ENCODE peak calls at places on chromosomes 4 and X, in ten cellular contexts. One of them, this sample, is unnamed.

GRCh38 chrX:132467029-132467428 is 21.8 kb downstream of the MBNL3 start:
- DNase-seq in breast epithelium: no peak
- DNase-seq in stomach: no peak
- DNase-seq in upper lobe of left lung: no peak
- DNase-seq in endothelial cell of umbilical vein: no peak
- DNase-seq in HCT116: no peak
- DNase-seq in GM23338: no peak
- DNase-seq in HepG2: no peak
- DNase-seq in transverse colon: no peak
- DNase-seq in suprapubic skin: no peak
- DNase-seq in this sample: no peak

GRCh38 chr4:113050361-113050760 is 908 bp downstream of the ANK2 start:
- DNase-seq in breast epithelium: no peak
- DNase-seq in stomach: no peak
- DNase-seq in upper lobe of left lung: no peak
- DNase-seq in endothelial cell of umbilical vein: no peak
- DNase-seq in HCT116: no peak
- DNase-seq in GM23338: peak
- DNase-seq in HepG2: no peak
- DNase-seq in transverse colon: no peak
- DNase-seq in suprapubic skin: no peak
- DNase-seq in this sample: no peak

GRCh38 chr4:183823394-183823793 is 81.7 kb upstream of the STOX2 start:
- DNase-seq in breast epithelium: no peak
- DNase-seq in stomach: no peak
- DNase-seq in upper lobe of left lung: no peak
- DNase-seq in endothelial cell of umbilical vein: no peak
- DNase-seq in HCT116: no peak
- DNase-seq in GM23338: no peak
- DNase-seq in HepG2: no peak
- DNase-seq in transverse colon: peak
- DNase-seq in suprapubic skin: no peak
- DNase-seq in this sample: no peak

GRCh38 chr4:30535255-30535654 is 184.9 kb upstream of the PCDH7 start:
- DNase-seq in breast epithelium: no peak
- DNase-seq in stomach: no peak
- DNase-seq in upper lobe of left lung: no peak
- DNase-seq in endothelial cell of umbilical vein: no peak
- DNase-seq in HCT116: no peak
- DNase-seq in GM23338: no peak
- DNase-seq in HepG2: no peak
- DNase-seq in transverse colon: no peak
- DNase-seq in suprapubic skin: no peak
- DNase-seq in this sample: no peak

GRCh38 chrX:24858004-24858746 is 157.6 kb downstream of the ARX start:
- DNase-seq in breast epithelium: no peak
- DNase-seq in stomach: no peak
- DNase-seq in upper lobe of left lung: no peak
- DNase-seq in endothelial cell of umbilical vein: no peak
- DNase-seq in HCT116: no peak
- DNase-seq in GM23338: no peak
- DNase-seq in HepG2: no peak
- DNase-seq in transverse colon: no peak
- DNase-seq in suprapubic skin: no peak
- DNase-seq in this sample: no peak

GRCh38 chr4:147617841-147618421 is 734 bp downstream of the TMEM184C start:
- DNase-seq in breast epithelium: no peak
- DNase-seq in stomach: no peak
- DNase-seq in upper lobe of left lung: no peak
- DNase-seq in endothelial cell of umbilical vein: no peak
- DNase-seq in HCT116: no peak
- DNase-seq in GM23338: no peak
- DNase-seq in HepG2: no peak
- DNase-seq in transverse colon: no peak
- DNase-seq in suprapubic skin: no peak
- DNase-seq in this sample: no peak

GRCh38 chr4:142845293-142846070 is 619 bp downstream of the INPP4B start:
- DNase-seq in breast epithelium: no peak
- DNase-seq in stomach: peak
- DNase-seq in upper lobe of left lung: peak
- DNase-seq in endothelial cell of umbilical vein: peak
- DNase-seq in HCT116: no peak
- DNase-seq in GM23338: peak
- DNase-seq in HepG2: no peak
- DNase-seq in transverse colon: peak
- DNase-seq in suprapubic skin: no peak
- DNase-seq in this sample: peak

GRCh38 chrX:69015156-69015555 is 150.1 kb downstream of the PJA1 start:
- DNase-seq in breast epithelium: no peak
- DNase-seq in stomach: no peak
- DNase-seq in upper lobe of left lung: no peak
- DNase-seq in endothelial cell of umbilical vein: no peak
- DNase-seq in HCT116: no peak
- DNase-seq in GM23338: no peak
- DNase-seq in HepG2: no peak
- DNase-seq in transverse colon: no peak
- DNase-seq in suprapubic skin: no peak
- DNase-seq in this sample: peak

GRCh38 chrX:104647084-104647483 is 81.1 kb downstream of the IL1RAPL2 start:
- DNase-seq in breast epithelium: no peak
- DNase-seq in stomach: no peak
- DNase-seq in upper lobe of left lung: peak
- DNase-seq in endothelial cell of umbilical vein: no peak
- DNase-seq in HCT116: no peak
- DNase-seq in GM23338: no peak
- DNase-seq in HepG2: no peak
- DNase-seq in transverse colon: no peak
- DNase-seq in suprapubic skin: no peak
- DNase-seq in this sample: no peak
- TF ChIP-seq POLR2AphosphoS5 in breast epithelium: no peak
- TF ChIP-seq POLR2AphosphoS5 in stomach: no peak
- TF ChIP-seq POLR2AphosphoS5 in upper lobe of left lung: no peak
- TF ChIP-seq POLR2AphosphoS5 in endothelial cell of umbilical vein: no peak
- TF ChIP-seq POLR2AphosphoS5 in HCT116: no peak
- TF ChIP-seq POLR2AphosphoS5 in GM23338: no peak
- TF ChIP-seq POLR2AphosphoS5 in HepG2: no peak
- TF ChIP-seq POLR2AphosphoS5 in transverse colon: no peak
- TF ChIP-seq POLR2AphosphoS5 in suprapubic skin: no peak
- TF ChIP-seq POLR2AphosphoS5 in this sample: no peak

DNA sequence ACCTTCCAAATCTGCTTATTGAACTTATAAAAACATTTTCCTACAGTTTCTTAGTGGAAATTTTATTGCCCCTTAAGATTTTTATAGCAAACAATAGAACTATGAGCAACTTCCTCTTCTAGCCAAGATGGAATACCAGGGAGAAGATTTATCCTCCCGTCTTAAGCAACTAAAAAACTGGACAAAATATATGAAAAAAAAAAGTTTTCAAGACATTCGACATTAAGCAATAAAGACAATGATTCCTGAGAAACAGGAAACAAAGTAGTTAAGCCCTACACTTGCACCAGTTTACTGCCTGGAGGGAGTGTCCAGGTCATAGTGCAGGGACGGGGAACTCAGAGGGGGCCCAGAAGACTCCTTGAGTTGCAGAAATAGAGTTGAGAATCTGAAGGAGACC is 516.1 kb upstream of the DIPK2B start:
- DNase-seq in breast epithelium: no peak
- DNase-seq in stomach: no peak
- DNase-seq in upper lobe of left lung: no peak
- DNase-seq in endothelial cell of umbilical vein: peak
- DNase-seq in HCT116: no peak
- DNase-seq in GM23338: no peak
- DNase-seq in HepG2: no peak
- DNase-seq in transverse colon: peak
- DNase-seq in suprapubic skin: no peak
- DNase-seq in this sample: no peak
- H3K27ac ChIP-seq in breast epithelium: no peak
- H3K27ac ChIP-seq in stomach: no peak
- H3K27ac ChIP-seq in upper lobe of left lung: no peak
- H3K27ac ChIP-seq in endothelial cell of umbilical vein: peak
- H3K27ac ChIP-seq in HCT116: peak
- H3K27ac ChIP-seq in GM23338: no peak
- H3K27ac ChIP-seq in HepG2: no peak
- H3K27ac ChIP-seq in transverse colon: no peak
- H3K27ac ChIP-seq in suprapubic skin: no peak
- H3K27ac ChIP-seq in this sample: no peak

GRCh38 chr4:14834382-14834781 is 167.9 kb upstream of the CPEB2 start:
- DNase-seq in breast epithelium: no peak
- DNase-seq in stomach: no peak
- DNase-seq in upper lobe of left lung: no peak
- DNase-seq in endothelial cell of umbilical vein: no peak
- DNase-seq in HCT116: no peak
- DNase-seq in GM23338: no peak
- DNase-seq in HepG2: no peak
- DNase-seq in transverse colon: no peak
- DNase-seq in suprapubic skin: no peak
- DNase-seq in this sample: no peak

GRCh38 chr4:14835708-14836107 is 166.6 kb upstream of the CPEB2 start:
- DNase-seq in breast epithelium: no peak
- DNase-seq in stomach: no peak
- DNase-seq in upper lobe of left lung: no peak
- DNase-seq in endothelial cell of umbilical vein: no peak
- DNase-seq in HCT116: no peak
- DNase-seq in GM23338: no peak
- DNase-seq in HepG2: no peak
- DNase-seq in transverse colon: no peak
- DNase-seq in suprapubic skin: no peak
- DNase-seq in this sample: no peak

GRCh38 chr4:14835288-14835687 is 167.0 kb upstream of the CPEB2 start:
- DNase-seq in breast epithelium: no peak
- DNase-seq in stomach: no peak
- DNase-seq in upper lobe of left lung: no peak
- DNase-seq in endothelial cell of umbilical vein: no peak
- DNase-seq in HCT116: no peak
- DNase-seq in GM23338: no peak
- DNase-seq in HepG2: no peak
- DNase-seq in transverse colon: no peak
- DNase-seq in suprapubic skin: no peak
- DNase-seq in this sample: no peak

GRCh38 chr4:14841801-14842748 is 160.2 kb upstream of the CPEB2 start:
- DNase-seq in breast epithelium: no peak
- DNase-seq in stomach: peak
- DNase-seq in upper lobe of left lung: peak
- DNase-seq in endothelial cell of umbilical vein: no peak
- DNase-seq in HCT116: no peak
- DNase-seq in GM23338: no peak
- DNase-seq in HepG2: no peak
- DNase-seq in transverse colon: peak
- DNase-seq in suprapubic skin: no peak
- DNase-seq in this sample: no peak

DNA sequence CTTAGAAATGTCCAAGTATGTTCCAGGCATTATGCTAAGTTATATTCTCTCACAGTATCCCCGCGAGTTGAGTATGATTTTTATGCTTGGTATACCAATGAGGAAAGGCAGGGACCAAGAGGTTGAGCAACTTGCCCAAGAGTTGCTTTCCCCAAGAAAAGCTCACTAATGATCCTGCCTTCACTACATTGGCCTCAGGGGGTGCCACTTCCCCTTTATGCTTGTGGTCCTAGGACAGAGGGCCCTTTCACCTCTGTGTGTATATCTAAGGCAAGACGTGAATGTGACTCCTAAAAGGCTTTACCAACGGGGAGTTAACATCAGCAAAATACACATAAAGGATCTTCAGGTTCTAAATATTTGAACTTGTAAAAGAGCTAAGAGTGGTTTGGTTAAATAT is 164.4 kb upstream of the CPEB2 start:
- DNase-seq in breast epithelium: no peak
- DNase-seq in stomach: no peak
- DNase-seq in upper lobe of left lung: no peak
- DNase-seq in endothelial cell of umbilical vein: no peak
- DNase-seq in HCT116: no peak
- DNase-seq in GM23338: peak
- DNase-seq in HepG2: no peak
- DNase-seq in transverse colon: no peak
- DNase-seq in suprapubic skin: no peak
- DNase-seq in this sample: no peak
- TF ChIP-seq POLR2AphosphoS5 in breast epithelium: no peak
- TF ChIP-seq POLR2AphosphoS5 in stomach: no peak
- TF ChIP-seq POLR2AphosphoS5 in upper lobe of left lung: no peak
- TF ChIP-seq POLR2AphosphoS5 in endothelial cell of umbilical vein: no peak
- TF ChIP-seq POLR2AphosphoS5 in HCT116: no peak
- TF ChIP-seq POLR2AphosphoS5 in GM23338: no peak
- TF ChIP-seq POLR2AphosphoS5 in HepG2: no peak
- TF ChIP-seq POLR2AphosphoS5 in transverse colon: no peak
- TF ChIP-seq POLR2AphosphoS5 in suprapubic skin: no peak
- TF ChIP-seq POLR2AphosphoS5 in this sample: no peak

GRCh38 chrX:154370300-154370881 is 4.0 kb downstream of the FLNA start:
- DNase-seq in breast epithelium: no peak
- DNase-seq in stomach: no peak
- DNase-seq in upper lobe of left lung: peak
- DNase-seq in endothelial cell of umbilical vein: peak
- DNase-seq in HCT116: no peak
- DNase-seq in GM23338: no peak
- DNase-seq in HepG2: no peak
- DNase-seq in transverse colon: no peak
- DNase-seq in suprapubic skin: no peak
- DNase-seq in this sample: peak

GRCh38 chrX:154373340-154374306 is 811 bp downstream of the FLNA start:
- DNase-seq in breast epithelium: peak
- DNase-seq in stomach: peak
- DNase-seq in upper lobe of left lung: no peak
- DNase-seq in endothelial cell of umbilical vein: peak
- DNase-seq in HCT116: peak
- DNase-seq in GM23338: peak
- DNase-seq in HepG2: peak
- DNase-seq in transverse colon: peak
- DNase-seq in suprapubic skin: no peak
- DNase-seq in this sample: no peak

GRCh38 chrX:154370882-154371770 is 3.3 kb downstream of the FLNA start:
- DNase-seq in breast epithelium: peak
- DNase-seq in stomach: peak
- DNase-seq in upper lobe of left lung: peak
- DNase-seq in endothelial cell of umbilical vein: peak
- DNase-seq in HCT116: peak
- DNase-seq in GM23338: peak
- DNase-seq in HepG2: peak
- DNase-seq in transverse colon: peak
- DNase-seq in suprapubic skin: peak
- DNase-seq in this sample: peak

GRCh38 chrX:154372612-154373022 is 1.8 kb downstream of the FLNA start:
- DNase-seq in breast epithelium: no peak
- DNase-seq in stomach: no peak
- DNase-seq in upper lobe of left lung: no peak
- DNase-seq in endothelial cell of umbilical vein: no peak
- DNase-seq in HCT116: no peak
- DNase-seq in GM23338: no peak
- DNase-seq in HepG2: peak
- DNase-seq in transverse colon: no peak
- DNase-seq in suprapubic skin: no peak
- DNase-seq in this sample: no peak

DNA sequence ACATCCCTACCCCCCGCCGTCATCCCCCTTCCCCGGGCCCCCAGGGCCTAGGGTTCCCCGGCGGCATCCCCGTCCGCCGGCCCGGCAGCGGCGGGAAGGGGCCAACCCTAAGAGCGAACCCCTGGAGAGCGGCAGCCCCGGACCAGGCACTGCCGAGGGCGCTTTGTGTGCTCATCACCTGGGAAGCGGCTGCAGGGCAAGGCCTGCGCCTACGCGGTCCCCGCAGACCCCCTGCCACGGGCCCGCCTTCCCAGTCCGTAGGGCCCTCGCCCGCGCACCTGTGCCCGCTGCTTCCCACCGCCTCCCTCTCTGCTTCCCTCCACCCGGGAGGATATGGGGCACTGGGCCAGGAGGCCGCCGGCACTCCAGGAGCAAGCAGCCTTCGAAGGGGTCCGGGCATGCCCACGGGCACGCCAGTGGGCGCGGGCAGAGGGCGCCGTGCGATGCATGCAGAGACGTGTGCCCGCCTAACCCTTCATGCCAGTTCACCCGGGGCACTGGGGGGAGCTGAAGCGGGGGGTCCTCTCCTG is 2.6 kb downstream of the FLNA start:
- DNase-seq in breast epithelium: no peak
- DNase-seq in stomach: no peak
- DNase-seq in upper lobe of left lung: peak
- DNase-seq in endothelial cell of umbilical vein: no peak
- DNase-seq in HCT116: no peak
- DNase-seq in GM23338: no peak
- DNase-seq in HepG2: no peak
- DNase-seq in transverse colon: no peak
- DNase-seq in suprapubic skin: no peak
- DNase-seq in this sample: no peak
- H3K27ac ChIP-seq in breast epithelium: peak
- H3K27ac ChIP-seq in stomach: peak
- H3K27ac ChIP-seq in upper lobe of left lung: peak
- H3K27ac ChIP-seq in endothelial cell of umbilical vein: no peak
- H3K27ac ChIP-seq in HCT116: peak
- H3K27ac ChIP-seq in GM23338: no peak
- H3K27ac ChIP-seq in HepG2: no peak
- H3K27ac ChIP-seq in transverse colon: peak
- H3K27ac ChIP-seq in suprapubic skin: peak
- H3K27ac ChIP-seq in this sample: peak